ENCODE peak calls at places on chromosomes 4 and X, in five cellular contexts. D, E, R, K and O are unnamed samples.

GRCh38 chr4:40301592-40301991 is 33.5 kb upstream of the CHRNA9 start:
- DNase-seq in D (no peak), E (no peak), R (no peak), K (peak; percentile 28), O (no peak)

GRCh38 chrX:70454441-70455365 is 10.1 kb downstream of the DLG3 start:
- DNase-seq in D (peak; percentile 34), E (peak; percentile 93), R (peak; percentile 57), K (peak; percentile 89), O (peak; percentile 92)

GRCh38 chr4:39047691-39048090 is 14.3 kb upstream of the KLHL5 start:
- DNase-seq in D (no peak), E (no peak), R (peak; percentile 56), K (no peak), O (no peak)

GRCh38 chr4:54497947-54498346 is 159.8 kb upstream of the KIT start:
- DNase-seq in D (no peak), E (no peak), R (no peak), K (no peak), O (no peak)

GRCh38 chr4:116906758-116907157 is 178.6 kb downstream of the TRAM1L1 start:
- DNase-seq in D (no peak), E (no peak), R (no peak), K (no peak), O (no peak)

GRCh38 chr4:16759781-16760459 is 138.5 kb downstream of the LDB2 start:
- DNase-seq in D (no peak), E (no peak), R (no peak), K (no peak), O (no peak)

GRCh38 chr4:112923514-112923913 is 125.9 kb upstream of the ANK2 start:
- DNase-seq in D (no peak), E (no peak), R (peak; percentile 4), K (no peak), O (no peak)

GRCh38 chrX:97158270-97158669 is 274.6 kb downstream of the RPA4 start:
- DNase-seq in D (no peak), E (no peak), R (no peak), K (no peak), O (no peak)

GRCh38 chr4:153239409-153239808 is 35.2 kb downstream of the TRIM2 start:
- DNase-seq in D (no peak), E (no peak), R (no peak), K (no peak), O (no peak)

GRCh38 chr4:186481998-186482790 is 73.2 kb downstream of the MTNR1A start:
- DNase-seq in D (no peak), E (no peak), R (no peak), K (no peak), O (no peak)

GRCh38 chr4:183180096-183180495 is 81.0 kb downstream of the WWC2 start:
- DNase-seq in D (no peak), E (no peak), R (no peak), K (no peak), O (no peak)

GRCh38 chrX:43564953-43565352 is 91.1 kb upstream of the MAOA start:
- DNase-seq in D (no peak), E (no peak), R (no peak), K (no peak), O (no peak)

GRCh38 chrX:72052415-72053090 is 79.2 kb downstream of the RTL5 start:
- DNase-seq in D (no peak), E (no peak), R (no peak), K (no peak), O (no peak)

GRCh38 chr4:1105662-1106061 is 7.7 kb downstream of the RNF212 start:
- DNase-seq in D (no peak), E (no peak), R (no peak), K (no peak), O (no peak)

GRCh38 chr4:180947421-180947820 is 1295.8 kb upstream of the TENM3 start:
- DNase-seq in D (no peak), E (no peak), R (no peak), K (no peak), O (no peak)

GRCh38 chr4:151688003-151688784 is 72.6 kb downstream of the GATB start:
- DNase-seq in D (no peak), E (no peak), R (peak; percentile 29), K (no peak), O (no peak)

GRCh38 chrX:24154490-24155034 is 5.0 kb downstream of the ZFX start:
- DNase-seq in D (no peak), E (no peak), R (no peak), K (no peak), O (no peak)

GRCh38 chr4:138182838-138183426 is 59.2 kb downstream of the SLC7A11 start:
- DNase-seq in D (no peak), E (peak; percentile 24), R (peak; percentile 88), K (no peak), O (no peak)

GRCh38 chr4:56371426-56372220 is 15.7 kb downstream of the AASDH start:
- DNase-seq in D (no peak), E (no peak), R (peak; percentile 14), K (no peak), O (no peak)

GRCh38 chrX:37423864-37424569 is 74.9 kb downstream of the PRRG1 start:
- DNase-seq in D (no peak), E (no peak), R (peak; percentile 51), K (no peak), O (no peak)

GRCh38 chrX:50469206-50469605 is 1.4 kb downstream of the DGKK start:
- DNase-seq in D (no peak), E (no peak), R (no peak), K (no peak), O (no peak)

GRCh38 chr4:40976343-40976742 is 226.6 kb downstream of the NSUN7 start:
- DNase-seq in D (no peak), E (peak; percentile 56), R (peak; percentile 78), K (peak; percentile 34), O (no peak)

GRCh38 chr4:145618210-145618911 is 824 bp upstream of the MMAA start:
- DNase-seq in D (no peak), E (no peak), R (peak; percentile 27), K (peak; percentile 25), O (no peak)

GRCh38 chrX:334971-335757 is 16.6 kb upstream of the GTPBP6 start:
- DNase-seq in D (no peak), E (no peak), R (no peak), K (no peak), O (no peak)